ENCODE peak calls at places on chromosomes 12 and 14, in seven cellular contexts. N is HepG2, H is HCT116, U is H1, L is SK-N-SH, B is GM12878, A is K562. Q is an unnamed sample.
A peak's percentile ranks its signal among the peaks of the same experiment; 100 is the strongest.

GRCh38 chr12:86256169-86256568 is at the start of gene MGAT4C:
- DNase-seq in U (no peak), N (no peak), B (no peak), L (no peak), H (no peak), A (no peak), Q (no peak)

GRCh38 chr12:89789862-89790261 is 81.2 kb upstream of the ATP2B1 start:
- DNase-seq in B (peak; percentile 43), N (no peak), U (no peak), A (no peak), H (no peak), L (no peak), Q (no peak)

GRCh38 chr12:49089831-49090773 is 4.5 kb downstream of the DHH start:
- DNase-seq in A (peak; percentile 54), L (peak; percentile 76), B (no peak), H (no peak), U (no peak), N (no peak), Q (peak; percentile 43)

GRCh38 chr12:101697197-101697929 is at the start of gene CHPT1:
- DNase-seq in L (peak; percentile 92), A (peak; percentile 95), B (no peak), H (no peak), U (peak; percentile 54), N (peak; percentile 81), Q (peak; percentile 72)

GRCh38 chr12:126789963-126790362 is 1477.0 kb upstream of the TMEM132C start:
- DNase-seq in H (no peak), L (no peak), A (no peak), U (no peak), B (no peak), N (no peak), Q (no peak)

GRCh38 chr12:29310899-29311298 is 70.1 kb downstream of the ERGIC2 start:
- DNase-seq in B (no peak), H (no peak), A (no peak), N (no peak), L (no peak), U (no peak), Q (no peak)

GRCh38 chr14:90722590-90722989 is 93.6 kb downstream of the TTC7B start:
- DNase-seq in U (no peak), B (no peak), N (no peak), A (no peak), L (no peak), H (no peak), Q (no peak)

GRCh38 chr12:66354291-66354690 is 52.0 kb downstream of the HELB start:
- DNase-seq in U (no peak), B (no peak), N (no peak), A (no peak), H (no peak), L (no peak), Q (no peak)

GRCh38 chr14:68873379-68873778 is 80.5 kb upstream of the ZFP36L1 start:
- DNase-seq in L (peak; percentile 58), H (no peak), U (no peak), B (no peak), A (no peak), N (no peak), Q (no peak)

GRCh38 chr12:46841891-46842290 is 16.1 kb upstream of the SLC38A4 start:
- DNase-seq in U (no peak), B (no peak), L (no peak), H (no peak), A (no peak), N (no peak), Q (no peak)

GRCh38 chr12:38875571-38876228 is 29.7 kb downstream of the CPNE8 start:
- DNase-seq in A (no peak), H (no peak), B (no peak), L (peak; percentile 21), U (no peak), N (no peak), Q (no peak)
- TF ChIP-seq JUND in A (no peak), H (no peak), B (no peak), L (no peak), U (no peak), N (no peak), Q (no peak)

GRCh38 chr12:123617144-123617543 is 15.2 kb downstream of the DDX55 start:
- DNase-seq in H (no peak), U (no peak), N (no peak), B (no peak), A (no peak), L (no peak), Q (no peak)

GRCh38 chr12:123617580-123617979 is 15.7 kb downstream of the DDX55 start:
- DNase-seq in U (no peak), B (no peak), N (no peak), A (no peak), L (no peak), H (no peak), Q (no peak)

GRCh38 chr12:123614110-123614509 is 12.2 kb downstream of the DDX55 start:
- DNase-seq in B (no peak), N (no peak), A (no peak), U (no peak), H (no peak), L (no peak), Q (no peak)

DNA sequence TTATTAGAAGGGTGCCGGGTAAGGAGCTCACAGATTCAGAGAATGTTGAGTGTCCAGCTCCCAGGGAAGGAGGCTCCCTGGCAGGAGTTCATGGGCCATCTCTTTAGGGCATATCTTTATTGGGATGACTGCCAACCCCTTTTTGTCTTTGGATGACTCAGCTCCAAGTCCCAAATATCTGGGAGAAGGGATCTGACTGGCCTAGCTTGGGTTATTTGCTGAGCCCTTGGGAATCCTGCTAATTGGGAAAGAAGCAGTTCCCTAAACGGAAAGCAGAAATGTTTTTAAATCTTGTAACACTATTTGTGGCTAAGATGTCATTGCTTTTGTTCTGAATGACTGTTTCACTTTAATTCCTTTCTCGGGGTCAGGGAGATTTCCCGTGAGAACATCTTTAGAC is 12.6 kb downstream of the DDX55 start:
- DNase-seq in A (no peak), H (no peak), N (no peak), B (no peak), U (no peak), L (no peak), Q (no peak)
- TF ChIP-seq JUND in A (no peak), H (no peak), N (no peak), B (no peak), U (no peak), L (no peak), Q (no peak)

GRCh38 chr14:96398921-96399320 is 7.0 kb downstream of the AK7 start:
- DNase-seq in N (no peak), U (no peak), B (no peak), H (no peak), L (no peak), A (no peak), Q (no peak)
- TF ChIP-seq JUND in N (no peak), U (no peak), B (no peak), H (no peak), L (no peak), A (no peak), Q (no peak)

GRCh38 chr14:67574806-67575205 is 25.3 kb downstream of the PIGH start:
- DNase-seq in L (no peak), H (no peak), B (no peak), U (no peak), N (no peak), A (no peak), Q (no peak)

GRCh38 chr14:67574156-67574555 is 25.9 kb downstream of the PIGH start:
- DNase-seq in U (no peak), A (no peak), H (no peak), L (no peak), N (no peak), B (no peak), Q (no peak)

GRCh38 chr14:67576216-67576615 is 23.9 kb downstream of the PIGH start:
- DNase-seq in A (no peak), B (no peak), N (no peak), H (no peak), L (no peak), U (no peak), Q (no peak)

GRCh38 chr14:67577181-67577580 is 22.9 kb downstream of the PIGH start:
- DNase-seq in N (no peak), B (no peak), H (no peak), U (no peak), L (no peak), A (no peak), Q (no peak)

DNA sequence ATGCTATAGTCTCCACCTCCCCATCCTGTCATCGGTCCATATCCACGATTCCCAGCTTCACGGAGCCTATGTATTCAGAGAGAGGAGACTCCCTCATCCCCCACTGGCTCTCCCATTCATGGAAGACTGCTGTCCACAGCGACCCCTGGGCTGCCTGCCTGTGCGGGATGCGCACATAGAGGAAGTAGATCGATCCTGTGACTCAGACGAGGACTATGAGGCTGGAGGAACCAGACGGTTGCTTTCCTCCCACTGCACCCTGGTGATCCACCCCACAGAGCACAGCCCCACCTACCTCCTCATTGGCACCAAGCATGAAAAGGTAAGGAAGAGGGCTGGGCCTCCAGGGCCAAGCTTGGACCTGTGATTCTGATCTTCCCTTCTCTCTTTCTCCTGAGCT is 24.4 kb downstream of the PIGH start:
- DNase-seq in H (no peak), A (peak; percentile 16), U (no peak), L (no peak), B (no peak), N (no peak), Q (no peak)
- TF ChIP-seq JUND in H (no peak), A (no peak), U (no peak), L (no peak), B (no peak), N (no peak), Q (no peak)

Q was measured in T47D.